ENCODE peak calls at places on chromosomes 3 and 15, in ten cellular contexts. M, E, D, L, U, S, H, J, V and Y are unnamed samples.

GRCh38 chr15:94844533-94845390 is 613.4 kb downstream of the MCTP2 start:
- DNase-seq in J (no peak), M (peak; percentile 17), U (no peak), E (no peak), V (peak; percentile 76), S (no peak), H (peak; percentile 96), D (peak; percentile 51), L (no peak), Y (no peak)

GRCh38 chr3:70358978-70359580 is 46.6 kb upstream of the MDFIC2 start:
- DNase-seq in D (no peak), M (no peak), S (peak; percentile 23), U (no peak), H (peak; percentile 2), E (no peak), J (peak; percentile 21), L (no peak), V (no peak), Y (no peak)

GRCh38 chr3:42033741-42034140 is 57.4 kb upstream of the TRAK1 start:
- DNase-seq in L (no peak), D (no peak), S (peak; percentile 57), M (no peak), J (no peak), E (no peak), H (no peak), U (no peak), V (no peak), Y (no peak)

GRCh38 chr3:11626084-11626463 is 17.6 kb downstream of the VGLL4 start:
- DNase-seq in E (no peak), H (no peak), J (no peak), S (no peak), D (no peak), U (no peak), L (no peak), V (no peak), M (no peak), Y (no peak)

GRCh38 chr3:194867270-194867983 is 181.7 kb downstream of the FAM43A start:
- DNase-seq in J (no peak), M (no peak), U (no peak), E (no peak), S (no peak), D (peak; percentile 36), H (no peak), L (no peak), V (peak; percentile 46), Y (no peak)

GRCh38 chr3:184836090-184836785 is 24.3 kb downstream of the VPS8 start:
- DNase-seq in E (no peak), M (no peak), D (no peak), V (no peak), L (no peak), J (no peak), H (no peak), S (no peak), U (no peak), Y (no peak)

GRCh38 chr3:140602781-140603180 is 75.1 kb upstream of the TRIM42 start:
- DNase-seq in U (no peak), M (no peak), H (no peak), E (no peak), J (no peak), D (no peak), L (no peak), S (peak; percentile 62), V (no peak), Y (no peak)

GRCh38 chr15:52789008-52789600 is 1.0 kb downstream of the ONECUT1 start:
- DNase-seq in U (no peak), J (no peak), H (no peak), D (no peak), M (no peak), S (no peak), E (no peak), V (no peak), L (no peak), Y (no peak)

GRCh38 chr15:94467034-94467433 is 235.7 kb downstream of the MCTP2 start:
- DNase-seq in S (no peak), D (no peak), M (no peak), V (no peak), L (no peak), H (peak; percentile 61), E (no peak), U (no peak), J (no peak), Y (no peak)

GRCh38 chr3:127677541-127678314 is 5.0 kb downstream of the ABTB1 start:
- DNase-seq in D (peak; percentile 20), E (no peak), U (no peak), S (no peak), H (no peak), V (no peak), L (no peak), M (no peak), J (no peak), Y (no peak)